ENCODE peak calls at places on chromosomes 7 and 10, in five cellular contexts. A, V, Y, T and E are unnamed samples.

GRCh38 chr10:95755511-95756004 is 405 bp upstream of the ENTPD1 start:
- DNase-seq in Y (no peak), V (no peak), T (no peak), A (no peak), E (no peak)

GRCh38 chr7:25121599-25121998 is 3.5 kb downstream of the CYCS start:
- DNase-seq in Y (no peak), V (no peak), A (no peak), T (no peak), E (no peak)

GRCh38 chr10:122245897-122246296 is 25.2 kb upstream of the BTBD16 start:
- DNase-seq in Y (no peak), A (no peak), V (no peak), T (no peak), E (no peak)

GRCh38 chr7:103772171-103772570 is 217.3 kb downstream of the RELN start:
- DNase-seq in A (no peak), V (no peak), T (no peak), Y (no peak), E (no peak)

GRCh38 chr7:25643285-25643684 is 415.0 kb upstream of the NPVF start:
- DNase-seq in V (no peak), A (no peak), Y (no peak), T (no peak), E (no peak)

GRCh38 chr10:10418397-10418796 is 599.3 kb upstream of the CELF2 start:
- DNase-seq in A (no peak), Y (no peak), T (no peak), V (no peak), E (no peak)

GRCh38 chr10:42979181-42979580 is 97.7 kb upstream of the RET start:
- DNase-seq in T (peak; percentile 25), Y (no peak), V (no peak), A (no peak), E (peak; percentile 56)

GRCh38 chr10:47366731-47367460 is 17.2 kb downstream of the ZNF488 start:
- DNase-seq in T (peak; percentile 28), Y (no peak), A (no peak), V (no peak), E (no peak)

GRCh38 chr10:24503627-24504320 is 219.9 kb downstream of the ARHGAP21 start:
- DNase-seq in V (no peak), Y (peak; percentile 8), A (no peak), T (no peak), E (peak; percentile 63)

GRCh38 chr10:19077276-19077675 is 28.7 kb downstream of the MALRD1 start:
- DNase-seq in T (no peak), Y (no peak), A (no peak), V (no peak), E (no peak)

GRCh38 chr10:121172406-121172805 is 321.2 kb downstream of the WDR11 start:
- DNase-seq in A (no peak), V (no peak), T (no peak), Y (no peak), E (no peak)

GRCh38 chr7:28977881-28978280 is 19.8 kb upstream of the TRIL start:
- DNase-seq in Y (no peak), V (no peak), T (no peak), A (no peak), E (no peak)

GRCh38 chr10:86439544-86439943 is 72.9 kb upstream of the GRID1 start:
- DNase-seq in T (no peak), Y (peak; percentile 50), V (no peak), A (no peak), E (no peak)

GRCh38 chr7:856444-857095 is 19.8 kb upstream of the GET4 start:
- DNase-seq in V (no peak), A (no peak), T (no peak), Y (no peak), E (no peak)

GRCh38 chr10:102675887-102676616 is 31.8 kb downstream of the TRIM8 start:
- DNase-seq in A (no peak), Y (peak; percentile 93), V (no peak), T (peak; percentile 41), E (no peak)

GRCh38 chr10:78688945-78689935 is 379.5 kb upstream of the ZMIZ1 start:
- DNase-seq in V (no peak), T (peak; percentile 86), A (no peak), Y (no peak), E (peak; percentile 73)

GRCh38 chr10:3107426-3107961 is 40.1 kb downstream of the PFKP start:
- DNase-seq in Y (no peak), A (no peak), V (no peak), T (peak; percentile 96), E (no peak)

GRCh38 chr7:157089100-157089510 is 49.6 kb upstream of the UBE3C start:
- DNase-seq in T (no peak), Y (no peak), V (no peak), A (no peak), E (no peak)

GRCh38 chr7:10707519-10707918 is 266.2 kb upstream of the PHF14 start:
- DNase-seq in V (no peak), A (no peak), Y (no peak), T (no peak), E (peak; percentile 2)

GRCh38 chr7:111855161-111855841 is 293.0 kb upstream of the IMMP2L start:
- DNase-seq in Y (peak; percentile 78), V (no peak), A (no peak), T (no peak), E (peak; percentile 61)

GRCh38 chr10:45418859-45419672 is 45.0 kb downstream of the ALOX5 start:
- DNase-seq in A (peak; percentile 41), V (no peak), Y (no peak), T (peak; percentile 87), E (peak; percentile 91)

GRCh38 chr10:73886085-73886529 is 11.8 kb upstream of the CAMK2G start:
- DNase-seq in Y (peak; percentile 77), V (peak; percentile 57), T (peak; percentile 85), A (peak; percentile 53), E (peak; percentile 83)